ENCODE peak calls at places on chromosomes 1 and 21, in four cellular contexts. W is CD8-positive, alpha-beta T cell; T is activated gamma-delta T cell treated with anti-CD3 and anti-CD28 coated beads, Interleukin-2, amount 50 U/mL, for 16 hours; Z is left cardiac atrium. N is an unnamed sample.

GRCh38 chr1:228367798-228368791 is 38.5 kb downstream of the TRIM11 start:
- DNase-seq in W (no peak), T (no peak), Z (peak), N (no peak)

GRCh38 chr1:150464422-150464826 is 22.8 kb upstream of the TARS2 start:
- DNase-seq in W (peak), T (peak), Z (peak), N (no peak)

GRCh38 chr1:93723101-93723500 is 41.5 kb upstream of the BCAR3 start:
- DNase-seq in W (no peak), T (no peak), Z (peak), N (no peak)

GRCh38 chr1:35810096-35810860 is 2.5 kb downstream of the AGO4 start:
- DNase-seq in W (no peak), T (no peak), Z (no peak), N (no peak)

GRCh38 chr1:158686430-158687009 is at the start of gene SPTA1:
- DNase-seq in W (no peak), T (no peak), Z (no peak), N (no peak)

GRCh38 chr1:33001282-33001681 is 35.4 kb downstream of the AK2 start:
- DNase-seq in W (no peak), T (no peak), Z (no peak), N (no peak)

GRCh38 chr1:6686294-6686693 is 15.3 kb downstream of the DNAJC11 start:
- DNase-seq in W (no peak), T (no peak), Z (peak), N (no peak)

GRCh38 chr21:36209626-36210171 is 53.1 kb downstream of the DOP1B start:
- DNase-seq in W (peak), T (no peak), Z (peak), N (no peak)

GRCh38 chr1:44113095-44113609 is 5.5 kb upstream of the KLF17 start:
- DNase-seq in W (no peak), T (no peak), Z (no peak), N (no peak)

GRCh38 chr1:100353988-100354387 is 1.7 kb downstream of the CDC14A start:
- DNase-seq in W (no peak), T (no peak), Z (no peak), N (no peak)

GRCh38 chr1:12851779-12852178 is 3.3 kb upstream of the HNRNPCL1 start:
- DNase-seq in W (no peak), T (no peak), Z (no peak), N (no peak)

GRCh38 chr1:233673947-233674431 is 60.1 kb downstream of the KCNK1 start:
- DNase-seq in W (no peak), T (no peak), Z (no peak), N (no peak)

GRCh38 chr1:54132485-54132884 is 20.3 kb downstream of the CDCP2 start:
- DNase-seq in W (no peak), T (no peak), Z (no peak), N (no peak)

GRCh38 chr1:37792943-37793686 is 532 bp upstream of the MANEAL start:
- DNase-seq in W (no peak), T (no peak), Z (no peak), N (no peak)

GRCh38 chr1:51906306-51907078 is 28.0 kb upstream of the NRDC start:
- DNase-seq in W (no peak), T (no peak), Z (no peak), N (no peak)

GRCh38 chr21:41511858-41512257 is 3.9 kb upstream of the TMPRSS2 start:
- DNase-seq in W (no peak), T (no peak), Z (no peak), N (no peak)

GRCh38 chr1:215357901-215358300 is 209.2 kb upstream of the KCTD3 start:
- DNase-seq in W (no peak), T (no peak), Z (no peak), N (no peak)

GRCh38 chr1:230303822-230304221 is 122.3 kb downstream of the PGBD5 start:
- DNase-seq in W (no peak), T (no peak), Z (peak), N (no peak)

GRCh38 chr1:23910144-23910543 is 3.0 kb downstream of the CNR2 start:
- DNase-seq in W (no peak), T (no peak), Z (no peak), N (no peak)

GRCh38 chr1:34427170-34427569 is 250.5 kb downstream of the C1orf94 start:
- DNase-seq in W (no peak), T (no peak), Z (no peak), N (no peak)

N was measured in type B pancreatic cell.